ENCODE peak calls at places on chromosomes 6 and 20, in six cellular contexts. G is Right ventricle myocardium superior; D is naive thymus-derived CD8-positive, alpha-beta T cell; R is PC-9; Y is heart right ventricle; S is activated CD8-positive, alpha-beta memory T cell treated with anti-CD3 and anti-CD28 coated beads for 48 hours. A is an unnamed sample.

GRCh38 chr6:47092249-47092648 is 50.1 kb upstream of the ADGRF1 start:
- DNase-seq in G (no peak), D (no peak), R (no peak), Y (no peak), S (no peak), A (no peak)

GRCh38 chr6:134979142-134979541 is 29.2 kb upstream of the ALDH8A1 start:
- DNase-seq in G (no peak), D (no peak), R (no peak), Y (no peak), S (no peak), A (no peak)

GRCh38 chr20:49891486-49891885 is 23.8 kb downstream of the SPATA2 start:
- DNase-seq in G (no peak), D (no peak), R (no peak), Y (no peak), S (no peak), A (no peak)

GRCh38 chr6:161434921-161435411 is 161.1 kb upstream of the AGPAT4 start:
- DNase-seq in G (no peak), D (no peak), R (peak; percentile 55), Y (no peak), S (no peak), A (peak; percentile 32)

GRCh38 chr6:140360651-140361050 is 986.2 kb upstream of the CITED2 start:
- DNase-seq in G (no peak), D (no peak), R (no peak), Y (no peak), S (no peak), A (no peak)

GRCh38 chr6:134351615-134352474 is 33.9 kb upstream of the SGK1 start:
- DNase-seq in G (no peak), D (peak; percentile 41), R (no peak), Y (no peak), S (no peak), A (no peak)

GRCh38 chr20:63156221-63156671 is 59.7 kb downstream of the YTHDF1 start:
- DNase-seq in G (peak; percentile 23), D (no peak), R (no peak), Y (peak; percentile 2), S (no peak), A (no peak)

GRCh38 chr6:137258170-137258569 is 39.0 kb upstream of the IFNGR1 start:
- DNase-seq in G (no peak), D (no peak), R (peak; percentile 16), Y (no peak), S (no peak), A (no peak)

GRCh38 chr6:68238097-68238597 is 396.9 kb upstream of the ADGRB3 start:
- DNase-seq in G (no peak), D (no peak), R (no peak), Y (no peak), S (no peak), A (no peak)

GRCh38 chr20:46578745-46579144 is 28.3 kb upstream of the OCSTAMP start:
- DNase-seq in G (no peak), D (no peak), R (no peak), Y (no peak), S (no peak), A (no peak)

GRCh38 chr20:4811661-4812181 is 90.0 kb downstream of the PRND start:
- DNase-seq in G (peak; percentile 87), D (peak; percentile 85), R (no peak), Y (peak; percentile 67), S (peak; percentile 27), A (no peak)

GRCh38 chr20:10476319-10476724 is 41.2 kb downstream of the SLX4IP start:
- DNase-seq in G (no peak), D (no peak), R (no peak), Y (no peak), S (no peak), A (no peak)

GRCh38 chr20:1624811-1625690 is 5.2 kb upstream of the SIRPB1 start:
- DNase-seq in G (no peak), D (no peak), R (no peak), Y (no peak), S (no peak), A (no peak)

GRCh38 chr20:53608456-53609413 is 15.1 kb upstream of the ZNF217 start:
- DNase-seq in G (peak; percentile 55), D (no peak), R (no peak), Y (no peak), S (no peak), A (no peak)

GRCh38 chr6:17957488-17957887 is 29.9 kb downstream of the KIF13A start:
- DNase-seq in G (no peak), D (no peak), R (no peak), Y (no peak), S (no peak), A (no peak)

GRCh38 chr6:105227292-105227628 is 47.4 kb upstream of the POPDC3 start:
- DNase-seq in G (no peak), D (no peak), R (no peak), Y (no peak), S (no peak), A (no peak)

GRCh38 chr6:27873101-27874030 is 38.8 kb downstream of the OR2B2 start:
- DNase-seq in G (peak; percentile 73), D (peak; percentile 67), R (peak; percentile 54), Y (peak; percentile 53), S (peak; percentile 64), A (no peak)

GRCh38 chr20:9743871-9744270 is 95.0 kb downstream of the PAK5 start:
- DNase-seq in G (no peak), D (no peak), R (no peak), Y (no peak), S (no peak), A (no peak)

GRCh38 chr20:19820520-19821211 is 62.6 kb downstream of the RIN2 start:
- DNase-seq in G (no peak), D (no peak), R (no peak), Y (no peak), S (no peak), A (no peak)

GRCh38 chr6:134519456-134519855 is 201.5 kb upstream of the SGK1 start:
- DNase-seq in G (peak; percentile 60), D (peak; percentile 67), R (no peak), Y (peak; percentile 22), S (no peak), A (no peak)

GRCh38 chr6:170153436-170154319 is 137.2 kb downstream of the DLL1 start:
- DNase-seq in G (peak; percentile 31), D (no peak), R (no peak), Y (no peak), S (no peak), A (no peak)

GRCh38 chr6:135985471-135985870 is 134.0 kb downstream of the PDE7B start:
- DNase-seq in G (no peak), D (no peak), R (no peak), Y (no peak), S (no peak), A (no peak)

GRCh38 chr20:57417051-57417689 is 26.0 kb downstream of the RBM38 start:
- DNase-seq in G (no peak), D (no peak), R (no peak), Y (no peak), S (no peak), A (no peak)

GRCh38 chr6:139825935-139826374 is 451.5 kb upstream of the CITED2 start:
- DNase-seq in G (no peak), D (no peak), R (no peak), Y (no peak), S (no peak), A (no peak)

GRCh38 chr6:35751594-35751993 is 14.8 kb downstream of the ARMC12 start:
- DNase-seq in G (no peak), D (no peak), R (no peak), Y (no peak), S (no peak), A (no peak)

GRCh38 chr20:3330046-3330741 is 77.3 kb downstream of the DNAAF9 start:
- DNase-seq in G (no peak), D (no peak), R (no peak), Y (no peak), S (no peak), A (no peak)

GRCh38 chr6:4155848-4156466 is 20.6 kb upstream of the ECI2 start:
- DNase-seq in G (peak; percentile 57), D (peak; percentile 79), R (peak; percentile 61), Y (no peak), S (peak; percentile 71), A (peak; percentile 67)

GRCh38 chr6:111199935-111200822 is 112.9 kb downstream of the SLC16A10 start:
- DNase-seq in G (no peak), D (no peak), R (no peak), Y (no peak), S (no peak), A (no peak)

GRCh38 chr6:142850653-142851434 is 94.1 kb downstream of the HIVEP2 start:
- DNase-seq in G (no peak), D (no peak), R (no peak), Y (no peak), S (no peak), A (no peak)